ENCODE peak calls at places on chromosomes 16 and 17, in four cellular contexts. R, N, I and A are unnamed samples.

GRCh38 chr16:24188143-24188542 is 68.0 kb upstream of the CACNG3 start:
- DNase-seq in R (no peak), N (no peak), I (no peak), A (no peak)

GRCh38 chr17:62725791-62726249 is 82.3 kb downstream of the MARCHF10 start:
- DNase-seq in R (no peak), N (no peak), I (no peak), A (no peak)

GRCh38 chr17:887842-888214 is 91.7 kb downstream of the NXN start:
- DNase-seq in R (no peak), N (no peak), I (no peak), A (no peak)

GRCh38 chr17:59719526-59719925 is 12.1 kb downstream of the VMP1 start:
- DNase-seq in R (no peak), N (no peak), I (no peak), A (no peak)

GRCh38 chr17:42065201-42065600 is 14.8 kb upstream of the C17orf113 start:
- DNase-seq in R (no peak), N (no peak), I (no peak), A (no peak)

GRCh38 chr17:9307313-9307998 is 268.2 kb downstream of the STX8 start:
- DNase-seq in R (no peak), N (no peak), I (no peak), A (no peak)

GRCh38 chr16:35255186-35255803 is 1795.9 kb downstream of the TP53TG3F start:
- DNase-seq in R (no peak), N (no peak), I (no peak), A (no peak)

GRCh38 chr16:72989203-72989991 is 58.5 kb downstream of the ZFHX3 start:
- DNase-seq in R (no peak), N (no peak), I (no peak), A (no peak)

GRCh38 chr17:50133028-50133768 is 3.2 kb upstream of the SAMD14 start:
- DNase-seq in R (no peak), N (no peak), I (no peak), A (no peak)

GRCh38 chr17:48717367-48718161 is 4.8 kb downstream of the PRAC1 start:
- DNase-seq in R (no peak), N (no peak), I (no peak), A (no peak)

GRCh38 chr16:20675488-20676267 is 21.8 kb downstream of the ACSM1 start:
- DNase-seq in R (no peak), N (peak; percentile 41), I (no peak), A (peak; percentile 71)

GRCh38 chr16:80739523-80739922 is 64.9 kb downstream of the CDYL2 start:
- DNase-seq in R (no peak), N (peak; percentile 57), I (no peak), A (no peak)

GRCh38 chr17:42459983-42460300 is 1.3 kb downstream of the ATP6V0A1 start:
- DNase-seq in R (no peak), N (no peak), I (no peak), A (no peak)

GRCh38 chr16:51640196-51640595 is 489.1 kb upstream of the SALL1 start:
- DNase-seq in R (no peak), N (no peak), I (no peak), A (no peak)

GRCh38 chr17:60900688-60901087 is 223.0 kb downstream of the BCAS3 start:
- DNase-seq in R (no peak), N (no peak), I (no peak), A (no peak)

GRCh38 chr17:6043405-6043804 is 26.8 kb upstream of the WSCD1 start:
- DNase-seq in R (no peak), N (no peak), I (no peak), A (no peak)

GRCh38 chr17:334974-335481 is 17.6 kb downstream of the RPH3AL start:
- DNase-seq in R (no peak), N (no peak), I (no peak), A (no peak)

GRCh38 chr17:78323821-78324390 is 36.0 kb downstream of the SOCS3 start:
- DNase-seq in R (no peak), N (no peak), I (no peak), A (no peak)

GRCh38 chr17:60086822-60087591 is 8.3 kb upstream of the HEATR6 start:
- DNase-seq in R (no peak), N (no peak), I (no peak), A (no peak)

GRCh38 chr17:65763786-65764185 is 202.3 kb upstream of the AXIN2 start:
- DNase-seq in R (no peak), N (no peak), I (no peak), A (no peak)

GRCh38 chr17:78375401-78376079 is 2.9 kb upstream of the PGS1 start:
- DNase-seq in R (no peak), N (no peak), I (no peak), A (no peak)

GRCh38 chr16:53166099-53166498 is 111.3 kb downstream of the CHD9 start:
- DNase-seq in R (no peak), N (no peak), I (no peak), A (no peak)

GRCh38 chr16:12095275-12096161 is 119.0 kb downstream of the SNX29 start:
- DNase-seq in R (peak; percentile 50), N (peak; percentile 74), I (peak; percentile 70), A (peak; percentile 64)

GRCh38 chr16:68520649-68521086 is 18.4 kb upstream of the ZFP90 start:
- DNase-seq in R (peak; percentile 67), N (peak; percentile 89), I (peak; percentile 78), A (peak; percentile 89)

GRCh38 chr17:33814852-33815251 is 440.2 kb upstream of the CCL2 start:
- DNase-seq in R (no peak), N (no peak), I (no peak), A (no peak)

GRCh38 chr17:80455784-80456183 is 20.6 kb downstream of the NPTX1 start:
- DNase-seq in R (no peak), N (no peak), I (no peak), A (no peak)

GRCh38 chr16:2366660-2367309 is 26.3 kb upstream of the ABCA3 start:
- DNase-seq in R (no peak), N (peak; percentile 6), I (no peak), A (no peak)

GRCh38 chr17:44378171-44378705 is 11.2 kb downstream of the ITGA2B start:
- DNase-seq in R (no peak), N (no peak), I (no peak), A (no peak)

GRCh38 chr16:14423344-14423743 is 206.7 kb downstream of the PARN start:
- DNase-seq in R (no peak), N (no peak), I (no peak), A (no peak)

GRCh38 chr16:56637814-56638750 is at the start of gene MT1A:
- DNase-seq in R (no peak), N (peak; percentile 40), I (peak; percentile 83), A (peak; percentile 64)

GRCh38 chr16:15604460-15605390 is 38.2 kb downstream of the MARF1 start:
- DNase-seq in R (no peak), N (no peak), I (no peak), A (no peak)

GRCh38 chr16:29909398-29909797 is 9.1 kb downstream of the ASPHD1 start:
- DNase-seq in R (no peak), N (no peak), I (no peak), A (no peak)

GRCh38 chr16:72995151-72995881 is 52.6 kb downstream of the ZFHX3 start:
- DNase-seq in R (no peak), N (peak; percentile 20), I (no peak), A (no peak)

GRCh38 chr17:57697197-57697596 is 47.9 kb downstream of the CCDC182 start:
- DNase-seq in R (no peak), N (no peak), I (no peak), A (no peak)